ENCODE peak calls at places on chromosomes 7 and 10, in eight cellular contexts. G is HT1080; P is GM19239; H is adipocyte; Y is hypothalamus; T is CD4-positive, alpha-beta memory T cell; A is iPS DF 6.9; K is EH. V is an unnamed sample.

GRCh38 chr10:59234814-59235429 is 58.5 kb downstream of the PHYHIPL start:
- DNase-seq in G (peak; percentile 7), P (no peak), H (peak; percentile 63), Y (no peak), T (no peak), A (no peak), K (peak; percentile 43), V (no peak)

GRCh38 chr7:151954866-151955820 is 1.1 kb upstream of the GALNTL5 start:
- DNase-seq in G (no peak), P (no peak), H (peak; percentile 37), Y (no peak), T (no peak), A (no peak), K (peak; percentile 8), V (no peak)

GRCh38 chr7:55573234-55573504 is 867 bp upstream of the VOPP1 start:
- DNase-seq in G (no peak), P (no peak), H (no peak), Y (no peak), T (no peak), A (no peak), K (no peak), V (no peak)

GRCh38 chr7:121519548-121520521 is 123.7 kb upstream of the FAM3C start:
- DNase-seq in G (no peak), P (no peak), H (no peak), Y (no peak), T (no peak), A (no peak), K (no peak), V (peak; percentile 46)

GRCh38 chr10:48898426-48898825 is 41.2 kb downstream of the LRRC18 start:
- DNase-seq in G (no peak), P (no peak), H (no peak), Y (no peak), T (no peak), A (no peak), K (no peak), V (no peak)

GRCh38 chr7:150378115-150378852 is 846 bp upstream of the ZNF775 start:
- DNase-seq in G (peak; percentile 86), P (no peak), H (peak; percentile 53), Y (peak; percentile 32), T (peak; percentile 32), A (peak; percentile 87), K (peak; percentile 80), V (peak; percentile 94)

GRCh38 chr10:116694253-116694926 is 48.0 kb downstream of the HSPA12A start:
- DNase-seq in G (no peak), P (no peak), H (no peak), Y (no peak), T (no peak), A (no peak), K (no peak), V (no peak)

GRCh38 chr10:116194061-116194460 is 78.9 kb downstream of the GFRA1 start:
- DNase-seq in G (no peak), P (no peak), H (no peak), Y (no peak), T (no peak), A (no peak), K (no peak), V (no peak)

GRCh38 chr7:55249332-55249731 is 115.8 kb upstream of the LANCL2 start:
- DNase-seq in G (no peak), P (no peak), H (no peak), Y (no peak), T (no peak), A (no peak), K (no peak), V (no peak)

GRCh38 chr7:149620961-149621360 is 123.4 kb upstream of the ZNF746 start:
- DNase-seq in G (no peak), P (no peak), H (no peak), Y (no peak), T (no peak), A (no peak), K (no peak), V (no peak)

GRCh38 chr7:132250480-132251326 is 325.6 kb downstream of the PLXNA4 start:
- DNase-seq in G (no peak), P (no peak), H (no peak), Y (no peak), T (no peak), A (no peak), K (no peak), V (no peak)

GRCh38 chr7:135602304-135602703 is 44.6 kb downstream of the NUP205 start:
- DNase-seq in G (no peak), P (no peak), H (peak; percentile 63), Y (no peak), T (no peak), A (no peak), K (peak; percentile 13), V (no peak)

GRCh38 chr7:132276252-132276651 is 300.0 kb downstream of the PLXNA4 start:
- DNase-seq in G (no peak), P (no peak), H (no peak), Y (no peak), T (no peak), A (no peak), K (no peak), V (no peak)

GRCh38 chr10:49679480-49679893 is at the start of gene C10orf53:
- DNase-seq in G (no peak), P (no peak), H (peak; percentile 47), Y (peak; percentile 25), T (no peak), A (peak; percentile 41), K (peak; percentile 62), V (peak; percentile 71)

GRCh38 chr7:114711244-114711643 is 210.7 kb upstream of the MDFIC start:
- DNase-seq in G (peak; percentile 22), P (no peak), H (no peak), Y (no peak), T (no peak), A (no peak), K (no peak), V (no peak)

GRCh38 chr10:55283041-55283440 is 482.0 kb upstream of the PCDH15 start:
- DNase-seq in G (peak; percentile 63), P (no peak), H (no peak), Y (no peak), T (no peak), A (no peak), K (no peak), V (no peak)

GRCh38 chr7:94067047-94067446 is 62.9 kb upstream of the BET1 start:
- DNase-seq in G (no peak), P (no peak), H (no peak), Y (no peak), T (no peak), A (no peak), K (no peak), V (no peak)

GRCh38 chr7:2144926-2145325 is 87.8 kb downstream of the MAD1L1 start:
- DNase-seq in G (no peak), P (no peak), H (no peak), Y (no peak), T (no peak), A (no peak), K (no peak), V (no peak)

GRCh38 chr10:49164587-49165188 is 23.5 kb downstream of the TMEM273 start:
- DNase-seq in G (peak; percentile 21), P (peak; percentile 40), H (peak; percentile 29), Y (no peak), T (no peak), A (peak; percentile 48), K (peak; percentile 39), V (peak; percentile 84)

GRCh38 chr10:75043256-75044121 is 68.0 kb upstream of the SAMD8 start:
- DNase-seq in G (no peak), P (no peak), H (no peak), Y (no peak), T (peak; percentile 20), A (no peak), K (no peak), V (no peak)

GRCh38 chr10:115861455-115861854 is 411.6 kb downstream of the GFRA1 start:
- DNase-seq in G (no peak), P (no peak), H (peak; percentile 40), Y (no peak), T (no peak), A (no peak), K (no peak), V (no peak)

GRCh38 chr7:30249316-30249715 is 35.1 kb upstream of the ZNRF2 start:
- DNase-seq in G (no peak), P (no peak), H (no peak), Y (no peak), T (no peak), A (no peak), K (no peak), V (no peak)

GRCh38 chr7:36303202-36304098 is 86.2 kb upstream of the ANLN start:
- DNase-seq in G (peak; percentile 89), P (no peak), H (peak; percentile 96), Y (peak; percentile 66), T (no peak), A (no peak), K (peak; percentile 99), V (peak; percentile 94)

GRCh38 chr10:126130291-126130710 is 233.9 kb downstream of the FANK1 start:
- DNase-seq in G (no peak), P (no peak), H (peak; percentile 36), Y (no peak), T (no peak), A (no peak), K (peak; percentile 27), V (peak; percentile 82)

GRCh38 chr10:43202657-43203490 is 64.0 kb downstream of the RASGEF1A start:
- DNase-seq in G (no peak), P (peak; percentile 46), H (peak; percentile 27), Y (no peak), T (no peak), A (no peak), K (no peak), V (peak; percentile 83)

GRCh38 chr7:145884716-145885514 is 231.7 kb upstream of the CNTNAP2 start:
- DNase-seq in G (peak; percentile 8), P (no peak), H (no peak), Y (no peak), T (no peak), A (no peak), K (no peak), V (no peak)

GRCh38 chr7:13724631-13725566 is 264.6 kb downstream of the ETV1 start:
- DNase-seq in G (no peak), P (no peak), H (no peak), Y (no peak), T (no peak), A (no peak), K (no peak), V (no peak)

GRCh38 chr10:69303632-69304035 is 25.3 kb downstream of the HK1 start:
- DNase-seq in G (peak; percentile 64), P (no peak), H (no peak), Y (no peak), T (no peak), A (no peak), K (peak; percentile 39), V (peak; percentile 81)

GRCh38 chr7:156764766-156765165 is 124.2 kb downstream of the RNF32 start:
- DNase-seq in G (no peak), P (no peak), H (no peak), Y (no peak), T (no peak), A (no peak), K (no peak), V (peak; percentile 34)

GRCh38 chr10:88538038-88538437 is 45.1 kb downstream of the RNLS start:
- DNase-seq in G (no peak), P (no peak), H (peak; percentile 86), Y (no peak), T (no peak), A (no peak), K (peak; percentile 90), V (no peak)